ENCODE peak calls at places on chromosomes 7 and 10, in ten cellular contexts. One of them, this sample, is unnamed.
A peak's percentile ranks its signal among the peaks of the same experiment; 100 is the strongest.

GRCh38 chr10:22851865-22852239 is 76.0 kb upstream of the ARMC3 start:
- DNase-seq in heart left ventricle: no peak
- DNase-seq in NB4: no peak
- DNase-seq in HFF-Myc: no peak
- DNase-seq in AG09319: no peak
- DNase-seq in ovary: no peak
- DNase-seq in PC-3: no peak
- DNase-seq in adrenal gland: no peak
- DNase-seq in HFFc6: no peak
- DNase-seq in right atrium auricular region: no peak
- DNase-seq in this sample: no peak

GRCh38 chr10:94546058-94546595 is 539 bp downstream of the HELLS start:
- DNase-seq in heart left ventricle: no peak
- DNase-seq in NB4: peak; percentile 50
- DNase-seq in HFF-Myc: no peak
- DNase-seq in AG09319: no peak
- DNase-seq in ovary: no peak
- DNase-seq in PC-3: peak; percentile 18
- DNase-seq in adrenal gland: no peak
- DNase-seq in HFFc6: peak; percentile 1
- DNase-seq in right atrium auricular region: no peak
- DNase-seq in this sample: no peak

GRCh38 chr7:131554880-131555516 is 1.4 kb downstream of the PODXL start:
- DNase-seq in heart left ventricle: no peak
- DNase-seq in NB4: no peak
- DNase-seq in HFF-Myc: no peak
- DNase-seq in AG09319: no peak
- DNase-seq in ovary: no peak
- DNase-seq in PC-3: no peak
- DNase-seq in adrenal gland: no peak
- DNase-seq in HFFc6: no peak
- DNase-seq in right atrium auricular region: no peak
- DNase-seq in this sample: no peak

GRCh38 chr10:70737250-70737649 is 47.9 kb downstream of the TBATA start:
- DNase-seq in heart left ventricle: peak; percentile 18
- DNase-seq in NB4: no peak
- DNase-seq in HFF-Myc: no peak
- DNase-seq in AG09319: no peak
- DNase-seq in ovary: no peak
- DNase-seq in PC-3: no peak
- DNase-seq in adrenal gland: no peak
- DNase-seq in HFFc6: no peak
- DNase-seq in right atrium auricular region: no peak
- DNase-seq in this sample: no peak

GRCh38 chr7:135733603-135734342 is 5.8 kb upstream of the SLC13A4 start:
- DNase-seq in heart left ventricle: no peak
- DNase-seq in NB4: no peak
- DNase-seq in HFF-Myc: no peak
- DNase-seq in AG09319: no peak
- DNase-seq in ovary: no peak
- DNase-seq in PC-3: no peak
- DNase-seq in adrenal gland: no peak
- DNase-seq in HFFc6: no peak
- DNase-seq in right atrium auricular region: no peak
- DNase-seq in this sample: no peak

GRCh38 chr10:34875061-34875460 is 60.0 kb upstream of the PARD3 start:
- DNase-seq in heart left ventricle: no peak
- DNase-seq in NB4: no peak
- DNase-seq in HFF-Myc: no peak
- DNase-seq in AG09319: no peak
- DNase-seq in ovary: no peak
- DNase-seq in PC-3: no peak
- DNase-seq in adrenal gland: no peak
- DNase-seq in HFFc6: no peak
- DNase-seq in right atrium auricular region: no peak
- DNase-seq in this sample: no peak

GRCh38 chr10:79367421-79368189 is 20.3 kb downstream of the PPIF start:
- DNase-seq in heart left ventricle: no peak
- DNase-seq in NB4: no peak
- DNase-seq in HFF-Myc: no peak
- DNase-seq in AG09319: no peak
- DNase-seq in ovary: no peak
- DNase-seq in PC-3: peak; percentile 64
- DNase-seq in adrenal gland: peak; percentile 0
- DNase-seq in HFFc6: peak; percentile 72
- DNase-seq in right atrium auricular region: no peak
- DNase-seq in this sample: no peak

GRCh38 chr10:18340496-18341051 is 200.3 kb downstream of the CACNB2 start:
- DNase-seq in heart left ventricle: peak; percentile 78
- DNase-seq in NB4: no peak
- DNase-seq in HFF-Myc: no peak
- DNase-seq in AG09319: no peak
- DNase-seq in ovary: no peak
- DNase-seq in PC-3: no peak
- DNase-seq in adrenal gland: no peak
- DNase-seq in HFFc6: no peak
- DNase-seq in right atrium auricular region: no peak
- DNase-seq in this sample: no peak

GRCh38 chr7:92155108-92155755 is 21.0 kb upstream of the CYP51A1 start:
- DNase-seq in heart left ventricle: no peak
- DNase-seq in NB4: no peak
- DNase-seq in HFF-Myc: no peak
- DNase-seq in AG09319: no peak
- DNase-seq in ovary: no peak
- DNase-seq in PC-3: no peak
- DNase-seq in adrenal gland: no peak
- DNase-seq in HFFc6: no peak
- DNase-seq in right atrium auricular region: no peak
- DNase-seq in this sample: no peak

GRCh38 chr10:73827346-73828089 is 16.1 kb upstream of the NDST2 start:
- DNase-seq in heart left ventricle: no peak
- DNase-seq in NB4: no peak
- DNase-seq in HFF-Myc: no peak
- DNase-seq in AG09319: no peak
- DNase-seq in ovary: no peak
- DNase-seq in PC-3: peak; percentile 100
- DNase-seq in adrenal gland: no peak
- DNase-seq in HFFc6: no peak
- DNase-seq in right atrium auricular region: no peak
- DNase-seq in this sample: no peak

GRCh38 chr10:58293989-58294388 is 25.0 kb downstream of the CISD1 start:
- DNase-seq in heart left ventricle: no peak
- DNase-seq in NB4: no peak
- DNase-seq in HFF-Myc: no peak
- DNase-seq in AG09319: no peak
- DNase-seq in ovary: no peak
- DNase-seq in PC-3: no peak
- DNase-seq in adrenal gland: no peak
- DNase-seq in HFFc6: no peak
- DNase-seq in right atrium auricular region: no peak
- DNase-seq in this sample: no peak

GRCh38 chr7:10824154-10824553 is 149.5 kb upstream of the PHF14 start:
- DNase-seq in heart left ventricle: no peak
- DNase-seq in NB4: peak; percentile 9
- DNase-seq in HFF-Myc: no peak
- DNase-seq in AG09319: no peak
- DNase-seq in ovary: no peak
- DNase-seq in PC-3: no peak
- DNase-seq in adrenal gland: no peak
- DNase-seq in HFFc6: no peak
- DNase-seq in right atrium auricular region: no peak
- DNase-seq in this sample: no peak

GRCh38 chr7:22586101-22586805 is 86.3 kb upstream of the STEAP1B start:
- DNase-seq in heart left ventricle: no peak
- DNase-seq in NB4: no peak
- DNase-seq in HFF-Myc: no peak
- DNase-seq in AG09319: no peak
- DNase-seq in ovary: no peak
- DNase-seq in PC-3: peak; percentile 8
- DNase-seq in adrenal gland: no peak
- DNase-seq in HFFc6: no peak
- DNase-seq in right atrium auricular region: no peak
- DNase-seq in this sample: no peak

GRCh38 chr10:31288961-31289360 is 30.1 kb upstream of the ZEB1 start:
- DNase-seq in heart left ventricle: no peak
- DNase-seq in NB4: no peak
- DNase-seq in HFF-Myc: no peak
- DNase-seq in AG09319: peak; percentile 46
- DNase-seq in ovary: no peak
- DNase-seq in PC-3: no peak
- DNase-seq in adrenal gland: no peak
- DNase-seq in HFFc6: no peak
- DNase-seq in right atrium auricular region: no peak
- DNase-seq in this sample: no peak

GRCh38 chr7:11570205-11570604 is 261.8 kb downstream of the THSD7A start:
- DNase-seq in heart left ventricle: no peak
- DNase-seq in NB4: no peak
- DNase-seq in HFF-Myc: no peak
- DNase-seq in AG09319: no peak
- DNase-seq in ovary: no peak
- DNase-seq in PC-3: no peak
- DNase-seq in adrenal gland: no peak
- DNase-seq in HFFc6: no peak
- DNase-seq in right atrium auricular region: no peak
- DNase-seq in this sample: no peak

GRCh38 chr7:116588225-116588624 is 63.4 kb downstream of the CAV1 start:
- DNase-seq in heart left ventricle: no peak
- DNase-seq in NB4: peak; percentile 8
- DNase-seq in HFF-Myc: peak; percentile 73
- DNase-seq in AG09319: no peak
- DNase-seq in ovary: no peak
- DNase-seq in PC-3: peak; percentile 59
- DNase-seq in adrenal gland: no peak
- DNase-seq in HFFc6: peak; percentile 77
- DNase-seq in right atrium auricular region: no peak
- DNase-seq in this sample: no peak
- TF ChIP-seq CTCF in heart left ventricle: no peak
- TF ChIP-seq CTCF in NB4: no peak
- TF ChIP-seq CTCF in HFF-Myc: no peak
- TF ChIP-seq CTCF in AG09319: no peak
- TF ChIP-seq CTCF in ovary: no peak
- TF ChIP-seq CTCF in PC-3: no peak
- TF ChIP-seq CTCF in adrenal gland: no peak
- TF ChIP-seq CTCF in HFFc6: no peak
- TF ChIP-seq CTCF in right atrium auricular region: no peak
- TF ChIP-seq CTCF in this sample: no peak

DNA sequence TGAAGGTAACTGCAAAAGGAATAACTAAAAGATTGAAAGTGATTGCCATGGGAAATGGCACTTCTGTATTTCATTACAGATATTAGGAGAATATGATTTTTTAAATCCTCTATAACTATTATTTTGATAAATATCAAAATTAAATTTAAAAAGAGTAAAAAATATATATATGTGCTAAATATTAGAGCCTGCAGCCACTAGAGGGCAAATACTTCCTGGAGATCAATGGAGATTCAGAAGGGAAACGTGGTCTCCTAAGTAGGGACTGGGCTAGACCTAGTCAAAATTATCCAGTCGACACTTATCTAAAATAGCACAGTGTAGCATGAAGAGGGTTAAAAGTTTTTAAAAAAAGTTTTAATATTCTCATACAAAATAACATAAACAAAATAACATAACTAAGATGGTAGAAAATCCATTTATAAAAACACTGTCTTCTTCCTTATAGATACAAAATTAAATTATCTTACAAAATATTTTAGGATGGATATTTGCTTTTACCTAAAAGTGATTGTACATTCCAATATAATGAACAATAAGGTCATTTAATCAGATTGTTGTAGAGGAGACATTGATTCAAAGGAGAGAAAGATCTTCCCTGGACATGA is 434.3 kb downstream of the MDFIC start:
- DNase-seq in heart left ventricle: no peak
- DNase-seq in NB4: peak; percentile 47
- DNase-seq in HFF-Myc: no peak
- DNase-seq in AG09319: no peak
- DNase-seq in ovary: no peak
- DNase-seq in PC-3: peak; percentile 48
- DNase-seq in adrenal gland: no peak
- DNase-seq in HFFc6: no peak
- DNase-seq in right atrium auricular region: no peak
- DNase-seq in this sample: no peak
- TF ChIP-seq CTCF in heart left ventricle: no peak
- TF ChIP-seq CTCF in NB4: peak; percentile 59
- TF ChIP-seq CTCF in HFF-Myc: peak; percentile 33
- TF ChIP-seq CTCF in AG09319: peak; percentile 23
- TF ChIP-seq CTCF in ovary: no peak
- TF ChIP-seq CTCF in PC-3: peak; percentile 46
- TF ChIP-seq CTCF in adrenal gland: no peak
- TF ChIP-seq CTCF in HFFc6: peak; percentile 87
- TF ChIP-seq CTCF in right atrium auricular region: peak; percentile 56
- TF ChIP-seq CTCF in this sample: no peak

DNA sequence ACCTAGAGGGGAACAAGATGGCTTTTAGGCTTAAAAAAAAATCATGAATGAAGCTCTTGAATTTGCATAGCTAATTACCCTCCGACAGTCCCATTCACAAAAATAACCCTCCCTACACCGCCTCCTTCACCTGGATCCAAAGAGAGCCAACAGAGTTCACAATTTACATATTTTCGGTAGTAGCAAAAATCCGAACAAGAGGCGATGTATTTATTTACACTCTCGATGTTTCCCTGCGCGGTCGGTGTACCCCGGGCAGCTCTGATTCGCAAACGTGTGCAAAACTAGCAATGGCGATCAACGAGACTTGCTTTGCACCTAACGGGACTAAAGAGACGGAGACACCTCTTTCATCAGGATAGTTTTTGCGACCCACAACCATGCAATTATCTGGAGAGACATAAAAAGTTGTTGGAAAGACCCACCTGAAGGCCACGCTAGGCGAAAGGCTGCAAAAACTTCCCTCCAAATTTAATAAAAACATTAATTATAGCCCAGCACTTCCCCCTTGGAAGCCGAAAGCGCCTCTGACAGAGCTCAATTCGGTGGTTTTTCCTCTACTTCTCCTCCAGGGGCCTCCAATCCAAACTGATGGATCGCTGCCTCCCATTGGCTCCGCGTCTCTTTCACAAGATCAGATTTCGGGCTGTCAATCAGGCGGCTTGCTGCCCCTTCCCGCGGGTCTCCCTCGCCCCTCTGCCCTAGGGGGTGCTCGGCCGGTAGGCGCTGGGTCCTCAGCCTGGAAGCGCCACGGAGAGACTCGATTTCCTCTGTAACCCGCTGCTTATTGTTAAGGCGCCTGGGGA is at the start of gene ETV1:
- DNase-seq in heart left ventricle: peak; percentile 76
- DNase-seq in NB4: no peak
- DNase-seq in HFF-Myc: no peak
- DNase-seq in AG09319: no peak
- DNase-seq in ovary: peak; percentile 17
- DNase-seq in PC-3: peak; percentile 65
- DNase-seq in adrenal gland: peak; percentile 82
- DNase-seq in HFFc6: peak; percentile 68
- DNase-seq in right atrium auricular region: peak; percentile 77
- DNase-seq in this sample: peak; percentile 31
- TF ChIP-seq CTCF in heart left ventricle: no peak
- TF ChIP-seq CTCF in NB4: no peak
- TF ChIP-seq CTCF in HFF-Myc: peak; percentile 36
- TF ChIP-seq CTCF in AG09319: peak; percentile 51
- TF ChIP-seq CTCF in ovary: no peak
- TF ChIP-seq CTCF in PC-3: peak; percentile 48
- TF ChIP-seq CTCF in adrenal gland: peak; percentile 32
- TF ChIP-seq CTCF in HFFc6: peak; percentile 64
- TF ChIP-seq CTCF in right atrium auricular region: peak; percentile 51
- TF ChIP-seq CTCF in this sample: no peak

GRCh38 chr10:112548535-112549276 is 101.7 kb downstream of the VTI1A start:
- DNase-seq in heart left ventricle: no peak
- DNase-seq in NB4: no peak
- DNase-seq in HFF-Myc: no peak
- DNase-seq in AG09319: no peak
- DNase-seq in ovary: no peak
- DNase-seq in PC-3: no peak
- DNase-seq in adrenal gland: no peak
- DNase-seq in HFFc6: no peak
- DNase-seq in right atrium auricular region: no peak
- DNase-seq in this sample: no peak
- TF ChIP-seq CTCF in heart left ventricle: no peak
- TF ChIP-seq CTCF in NB4: no peak
- TF ChIP-seq CTCF in HFF-Myc: no peak
- TF ChIP-seq CTCF in AG09319: no peak
- TF ChIP-seq CTCF in ovary: no peak
- TF ChIP-seq CTCF in PC-3: no peak
- TF ChIP-seq CTCF in adrenal gland: no peak
- TF ChIP-seq CTCF in HFFc6: no peak
- TF ChIP-seq CTCF in right atrium auricular region: no peak
- TF ChIP-seq CTCF in this sample: no peak

This sample was measured in omental fat pad.